ENCODE peak calls at places on chromosomes 7 and 10, in seven cellular contexts. One of them, this sample, is unnamed.
A peak's percentile ranks its signal among the peaks of the same experiment; 100 is the strongest.

GRCh38 chr10:63094405-63094804 is 38.7 kb upstream of the NRBF2 start:
- DNase-seq in H1: no peak
- DNase-seq in mesenchymal stem cell: no peak
- DNase-seq in H9: no peak
- DNase-seq in mesendoderm: no peak
- DNase-seq in trophoblast cell: peak; percentile 86
- DNase-seq in neuronal stem cell: no peak
- DNase-seq in this sample: no peak

GRCh38 chr10:102647433-102648268 is 3.4 kb downstream of the TRIM8 start:
- DNase-seq in trophoblast cell: no peak
- DNase-seq in H1: no peak
- DNase-seq in mesenchymal stem cell: no peak
- DNase-seq in mesendoderm: no peak
- DNase-seq in H9: no peak
- DNase-seq in neuronal stem cell: no peak
- DNase-seq in this sample: no peak

GRCh38 chr10:71963756-71964668 is at the start of gene CHST3:
- DNase-seq in trophoblast cell: peak; percentile 60
- DNase-seq in mesenchymal stem cell: peak; percentile 57
- DNase-seq in mesendoderm: peak; percentile 70
- DNase-seq in H9: peak; percentile 55
- DNase-seq in neuronal stem cell: peak; percentile 43
- DNase-seq in H1: no peak
- DNase-seq in this sample: peak; percentile 56

GRCh38 chr7:137747359-137748031 is 99.3 kb downstream of the DGKI start:
- DNase-seq in mesenchymal stem cell: no peak
- DNase-seq in H9: peak; percentile 42
- DNase-seq in neuronal stem cell: no peak
- DNase-seq in H1: peak; percentile 19
- DNase-seq in trophoblast cell: no peak
- DNase-seq in mesendoderm: peak; percentile 16
- DNase-seq in this sample: no peak

GRCh38 chr7:121473645-121474300 is 77.7 kb upstream of the FAM3C start:
- DNase-seq in H9: no peak
- DNase-seq in trophoblast cell: peak; percentile 38
- DNase-seq in mesenchymal stem cell: peak; percentile 12
- DNase-seq in neuronal stem cell: no peak
- DNase-seq in H1: no peak
- DNase-seq in mesendoderm: peak; percentile 65
- DNase-seq in this sample: no peak

GRCh38 chr7:129615018-129615417 is 3.5 kb downstream of the NRF1 start:
- DNase-seq in H1: no peak
- DNase-seq in trophoblast cell: peak; percentile 23
- DNase-seq in H9: no peak
- DNase-seq in neuronal stem cell: no peak
- DNase-seq in mesendoderm: no peak
- DNase-seq in mesenchymal stem cell: peak; percentile 90
- DNase-seq in this sample: peak; percentile 72

GRCh38 chr10:72952189-72952900 is 2.3 kb downstream of the PLA2G12B start:
- DNase-seq in mesendoderm: peak; percentile 9
- DNase-seq in neuronal stem cell: no peak
- DNase-seq in trophoblast cell: no peak
- DNase-seq in H9: no peak
- DNase-seq in H1: no peak
- DNase-seq in mesenchymal stem cell: no peak
- DNase-seq in this sample: no peak

GRCh38 chr7:139909379-139910050 is 80.5 kb downstream of the TBXAS1 start:
- DNase-seq in trophoblast cell: no peak
- DNase-seq in H9: no peak
- DNase-seq in mesenchymal stem cell: no peak
- DNase-seq in H1: no peak
- DNase-seq in mesendoderm: no peak
- DNase-seq in neuronal stem cell: no peak
- DNase-seq in this sample: peak; percentile 77

GRCh38 chr7:55484241-55484640 is 88.1 kb downstream of the VOPP1 start:
- DNase-seq in mesenchymal stem cell: no peak
- DNase-seq in neuronal stem cell: no peak
- DNase-seq in mesendoderm: no peak
- DNase-seq in H1: no peak
- DNase-seq in trophoblast cell: no peak
- DNase-seq in H9: peak; percentile 5
- DNase-seq in this sample: no peak

GRCh38 chr10:61923210-61924024 is 21.9 kb downstream of the ARID5B start:
- DNase-seq in mesenchymal stem cell: peak; percentile 85
- DNase-seq in H9: no peak
- DNase-seq in H1: no peak
- DNase-seq in mesendoderm: no peak
- DNase-seq in trophoblast cell: peak; percentile 13
- DNase-seq in neuronal stem cell: no peak
- DNase-seq in this sample: peak; percentile 94

GRCh38 chr10:61918140-61918539 is 16.6 kb downstream of the ARID5B start:
- DNase-seq in mesendoderm: no peak
- DNase-seq in neuronal stem cell: no peak
- DNase-seq in H1: no peak
- DNase-seq in trophoblast cell: peak; percentile 57
- DNase-seq in mesenchymal stem cell: no peak
- DNase-seq in H9: no peak
- DNase-seq in this sample: no peak

GRCh38 chr10:61919646-61920215 is 18.2 kb downstream of the ARID5B start:
- DNase-seq in trophoblast cell: peak; percentile 60
- DNase-seq in H9: no peak
- DNase-seq in mesendoderm: no peak
- DNase-seq in neuronal stem cell: no peak
- DNase-seq in H1: no peak
- DNase-seq in mesenchymal stem cell: no peak
- DNase-seq in this sample: peak; percentile 81

GRCh38 chr10:61921143-61921542 is 19.6 kb downstream of the ARID5B start:
- DNase-seq in neuronal stem cell: no peak
- DNase-seq in mesendoderm: no peak
- DNase-seq in trophoblast cell: no peak
- DNase-seq in mesenchymal stem cell: no peak
- DNase-seq in H1: no peak
- DNase-seq in H9: no peak
- DNase-seq in this sample: no peak

GRCh38 chr10:61918989-61919388 is 17.5 kb downstream of the ARID5B start:
- DNase-seq in H9: no peak
- DNase-seq in H1: no peak
- DNase-seq in mesendoderm: no peak
- DNase-seq in mesenchymal stem cell: no peak
- DNase-seq in trophoblast cell: no peak
- DNase-seq in neuronal stem cell: no peak
- DNase-seq in this sample: no peak
- H2BK5ac ChIP-seq in H9: no peak overlapping the region
- H2BK5ac ChIP-seq in H1: no peak overlapping the region
- H2BK5ac ChIP-seq in mesendoderm: no peak overlapping the region
- H2BK5ac ChIP-seq in mesenchymal stem cell: no peak overlapping the region
- H2BK5ac ChIP-seq in trophoblast cell: no peak overlapping the region
- H2BK5ac ChIP-seq in neuronal stem cell: no peak overlapping the region
- H2BK5ac ChIP-seq in this sample: no peak overlapping the region

DNA sequence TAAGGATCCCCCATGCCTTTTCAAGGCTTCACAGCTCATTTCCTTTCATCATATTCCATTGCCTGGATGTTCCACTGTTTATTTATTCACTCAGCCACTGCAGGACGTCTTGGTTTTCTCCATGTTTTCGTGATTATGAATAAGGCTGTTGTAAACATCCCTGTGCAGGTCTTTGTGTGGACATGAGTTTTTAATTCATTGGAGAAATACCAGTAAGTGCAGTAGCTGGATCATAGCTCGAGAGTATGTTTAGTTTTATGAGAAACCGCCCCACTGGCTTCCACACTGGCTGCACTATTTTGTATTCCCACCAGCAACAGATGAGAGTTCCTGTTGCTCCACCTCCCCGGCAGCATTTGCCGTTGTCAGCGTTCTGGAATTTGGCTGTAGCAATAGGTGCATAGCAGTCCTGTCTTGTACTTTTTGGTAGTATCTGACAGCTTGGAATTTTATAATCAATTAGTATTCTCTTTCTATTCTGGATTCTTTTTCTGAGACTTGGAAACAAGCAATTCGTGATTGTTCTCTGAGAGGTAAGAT is 269.9 kb upstream of the PITRM1 start:
- DNase-seq in neuronal stem cell: no peak
- DNase-seq in trophoblast cell: peak; percentile 68
- DNase-seq in H1: no peak
- DNase-seq in mesenchymal stem cell: peak; percentile 65
- DNase-seq in mesendoderm: no peak
- DNase-seq in H9: no peak
- DNase-seq in this sample: peak; percentile 37
- H2BK5ac ChIP-seq in neuronal stem cell: no peak overlapping the region
- H2BK5ac ChIP-seq in trophoblast cell: no peak overlapping the region
- H2BK5ac ChIP-seq in H1: no peak overlapping the region
- H2BK5ac ChIP-seq in mesenchymal stem cell: no peak overlapping the region
- H2BK5ac ChIP-seq in mesendoderm: no peak overlapping the region
- H2BK5ac ChIP-seq in H9: no peak overlapping the region
- H2BK5ac ChIP-seq in this sample: no peak overlapping the region

DNA sequence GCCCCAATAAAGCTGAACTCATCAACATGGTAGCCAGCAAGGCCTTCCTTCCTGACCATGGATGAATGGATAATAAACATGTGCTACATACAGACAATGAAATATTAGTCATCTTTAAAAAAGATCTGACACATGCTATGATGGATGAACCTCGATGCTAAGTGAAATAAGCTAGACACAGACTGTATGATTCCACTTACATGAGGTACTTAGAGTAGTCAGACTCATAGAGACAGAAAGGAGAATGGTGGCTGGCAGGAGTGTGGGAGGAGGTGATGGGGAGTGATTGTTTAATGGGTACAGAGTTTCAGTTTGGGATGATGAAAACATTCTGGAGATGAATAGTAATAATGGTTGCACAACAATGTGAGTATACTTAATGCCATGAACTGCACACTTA is 114.1 kb upstream of the SORCS3 start:
- DNase-seq in H1: no peak
- DNase-seq in mesenchymal stem cell: no peak
- DNase-seq in neuronal stem cell: no peak
- DNase-seq in H9: no peak
- DNase-seq in mesendoderm: no peak
- DNase-seq in trophoblast cell: no peak
- DNase-seq in this sample: no peak
- H2BK5ac ChIP-seq in H1: no peak overlapping the region
- H2BK5ac ChIP-seq in mesenchymal stem cell: no peak overlapping the region
- H2BK5ac ChIP-seq in neuronal stem cell: no peak overlapping the region
- H2BK5ac ChIP-seq in H9: no peak overlapping the region
- H2BK5ac ChIP-seq in mesendoderm: no peak overlapping the region
- H2BK5ac ChIP-seq in trophoblast cell: no peak overlapping the region
- H2BK5ac ChIP-seq in this sample: no peak overlapping the region

GRCh38 chr7:88759216-88759955 is at the start of gene ZNF804B:
- DNase-seq in mesenchymal stem cell: no peak
- DNase-seq in H1: peak; percentile 34
- DNase-seq in neuronal stem cell: peak; percentile 59
- DNase-seq in H9: peak; percentile 78
- DNase-seq in trophoblast cell: no peak
- DNase-seq in mesendoderm: peak; percentile 74
- DNase-seq in this sample: no peak
- H2BK5ac ChIP-seq in mesenchymal stem cell: no peak within 1 kb of the TSS
- H2BK5ac ChIP-seq in H1: no peak within 1 kb of the TSS
- H2BK5ac ChIP-seq in neuronal stem cell: no peak within 1 kb of the TSS
- H2BK5ac ChIP-seq in H9: no peak within 1 kb of the TSS
- H2BK5ac ChIP-seq in trophoblast cell: no peak within 1 kb of the TSS
- H2BK5ac ChIP-seq in mesendoderm: no peak within 1 kb of the TSS
- H2BK5ac ChIP-seq in this sample: no peak within 1 kb of the TSS

DNA sequence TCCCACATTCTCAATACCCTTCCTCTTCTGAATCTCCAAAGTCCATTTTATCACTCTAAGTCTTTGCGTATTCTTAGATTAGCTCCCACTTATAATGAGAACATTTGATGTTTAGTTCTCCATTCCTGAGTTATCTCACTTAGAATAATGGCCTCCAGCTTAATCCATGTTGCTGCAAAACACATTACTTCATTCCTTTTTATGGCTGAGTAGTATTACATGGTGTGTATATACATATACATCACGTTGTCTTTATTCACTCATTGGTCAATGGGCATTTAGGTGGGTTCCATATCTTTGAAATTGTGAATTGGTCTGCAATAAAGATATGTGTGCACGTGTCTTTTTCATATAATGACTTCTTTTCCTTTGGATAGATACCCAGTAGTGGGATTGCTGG is 32.3 kb downstream of the GPR22 start:
- DNase-seq in H9: no peak
- DNase-seq in trophoblast cell: no peak
- DNase-seq in neuronal stem cell: no peak
- DNase-seq in mesendoderm: no peak
- DNase-seq in mesenchymal stem cell: no peak
- DNase-seq in H1: no peak
- DNase-seq in this sample: no peak
- H2BK5ac ChIP-seq in H9: no peak overlapping the region
- H2BK5ac ChIP-seq in trophoblast cell: no peak overlapping the region
- H2BK5ac ChIP-seq in neuronal stem cell: no peak overlapping the region
- H2BK5ac ChIP-seq in mesendoderm: no peak overlapping the region
- H2BK5ac ChIP-seq in mesenchymal stem cell: no peak overlapping the region
- H2BK5ac ChIP-seq in H1: no peak overlapping the region
- H2BK5ac ChIP-seq in this sample: no peak overlapping the region

DNA sequence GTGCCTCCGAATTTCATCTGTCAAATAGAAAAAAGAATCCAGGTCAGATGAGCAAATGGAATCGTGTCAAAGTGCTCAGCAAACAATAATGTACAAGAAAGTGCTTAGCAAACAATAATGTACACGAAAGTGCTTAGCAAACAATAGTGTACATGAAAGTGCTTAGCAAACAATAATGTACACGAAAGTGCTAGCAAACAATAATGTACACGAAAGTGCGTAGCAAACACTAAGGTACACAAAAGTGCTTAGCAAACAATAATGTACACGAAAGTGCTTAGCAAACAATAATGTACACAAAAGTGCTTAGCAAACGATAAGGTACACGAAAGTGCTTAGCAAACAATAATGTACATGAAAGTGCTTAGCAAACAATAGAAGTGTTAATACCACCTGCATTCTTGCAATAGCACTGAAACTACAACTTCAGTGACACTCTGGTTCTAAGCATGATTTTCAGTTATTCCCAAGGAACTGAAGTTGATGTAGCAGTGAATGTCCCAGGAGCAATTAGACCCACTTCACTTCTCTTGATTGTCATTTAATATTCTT is 33.4 kb upstream of the MYL10 start:
- DNase-seq in trophoblast cell: no peak
- DNase-seq in mesenchymal stem cell: no peak
- DNase-seq in neuronal stem cell: no peak
- DNase-seq in mesendoderm: no peak
- DNase-seq in H1: no peak
- DNase-seq in H9: no peak
- DNase-seq in this sample: no peak
- H2BK5ac ChIP-seq in trophoblast cell: no peak overlapping the region
- H2BK5ac ChIP-seq in mesenchymal stem cell: no peak overlapping the region
- H2BK5ac ChIP-seq in neuronal stem cell: no peak overlapping the region
- H2BK5ac ChIP-seq in mesendoderm: no peak overlapping the region
- H2BK5ac ChIP-seq in H1: no peak overlapping the region
- H2BK5ac ChIP-seq in H9: no peak overlapping the region
- H2BK5ac ChIP-seq in this sample: no peak overlapping the region

This sample was measured in IMR-90.